ENCODE peak calls at places on chromosomes 7 and 10, in six cellular contexts. One of them, this sample, is unnamed. For H3K4me1, the result is how much of the 10 kb centered on the place peaks cover.

GRCh38 chr7:88458931-88459330 is 152.2 kb upstream of the STEAP4 start:
- DNase-seq in right atrium auricular region: no peak
- DNase-seq in neuronal stem cell: no peak
- DNase-seq in CD4-positive, alpha-beta memory T cell: no peak
- DNase-seq in lower lobe of right lung: no peak
- DNase-seq in adrenal gland: no peak
- DNase-seq in this sample: no peak

GRCh38 chr10:22427890-22428571 is 82.7 kb downstream of the SPAG6 start:
- DNase-seq in CD4-positive, alpha-beta memory T cell: no peak
- DNase-seq in neuronal stem cell: no peak
- DNase-seq in right atrium auricular region: no peak
- DNase-seq in adrenal gland: no peak
- DNase-seq in lower lobe of right lung: no peak
- DNase-seq in this sample: no peak

GRCh38 chr10:43160919-43161251 is 22.6 kb downstream of the CSGALNACT2 start:
- DNase-seq in CD4-positive, alpha-beta memory T cell: no peak
- DNase-seq in lower lobe of right lung: no peak
- DNase-seq in right atrium auricular region: no peak
- DNase-seq in adrenal gland: no peak
- DNase-seq in neuronal stem cell: no peak
- DNase-seq in this sample: no peak

GRCh38 chr7:4159761-4160554 is 522.1 kb upstream of the FOXK1 start:
- DNase-seq in neuronal stem cell: no peak
- DNase-seq in CD4-positive, alpha-beta memory T cell: no peak
- DNase-seq in right atrium auricular region: no peak
- DNase-seq in lower lobe of right lung: no peak
- DNase-seq in adrenal gland: no peak
- DNase-seq in this sample: no peak

GRCh38 chr7:3154881-3155494 is 111.3 kb upstream of the CARD11 start:
- DNase-seq in right atrium auricular region: no peak
- DNase-seq in lower lobe of right lung: no peak
- DNase-seq in adrenal gland: peak
- DNase-seq in neuronal stem cell: peak
- DNase-seq in CD4-positive, alpha-beta memory T cell: peak
- DNase-seq in this sample: no peak

GRCh38 chr7:13915891-13916290 is 73.6 kb downstream of the ETV1 start:
- DNase-seq in CD4-positive, alpha-beta memory T cell: no peak
- DNase-seq in right atrium auricular region: no peak
- DNase-seq in lower lobe of right lung: no peak
- DNase-seq in neuronal stem cell: no peak
- DNase-seq in adrenal gland: no peak
- DNase-seq in this sample: no peak

GRCh38 chr10:86657396-86658011 is 3.2 kb downstream of the OPN4 start:
- DNase-seq in adrenal gland: peak
- DNase-seq in neuronal stem cell: no peak
- DNase-seq in lower lobe of right lung: peak
- DNase-seq in CD4-positive, alpha-beta memory T cell: no peak
- DNase-seq in right atrium auricular region: no peak
- DNase-seq in this sample: no peak

GRCh38 chr7:65477326-65477725 is 103.7 kb downstream of the ZNF92 start:
- DNase-seq in adrenal gland: peak
- DNase-seq in CD4-positive, alpha-beta memory T cell: no peak
- DNase-seq in neuronal stem cell: no peak
- DNase-seq in right atrium auricular region: no peak
- DNase-seq in lower lobe of right lung: no peak
- DNase-seq in this sample: no peak

GRCh38 chr7:149223746-149224145 is 15.7 kb upstream of the ZNF212 start:
- DNase-seq in right atrium auricular region: no peak
- DNase-seq in CD4-positive, alpha-beta memory T cell: no peak
- DNase-seq in lower lobe of right lung: no peak
- DNase-seq in adrenal gland: no peak
- DNase-seq in neuronal stem cell: no peak
- DNase-seq in this sample: no peak

GRCh38 chr7:6165521-6166325 is 106.7 kb downstream of the CYTH3 start:
- DNase-seq in CD4-positive, alpha-beta memory T cell: no peak
- DNase-seq in right atrium auricular region: no peak
- DNase-seq in neuronal stem cell: no peak
- DNase-seq in adrenal gland: no peak
- DNase-seq in lower lobe of right lung: no peak
- DNase-seq in this sample: no peak

GRCh38 chr10:130372222-130372621 is 236.0 kb downstream of the GLRX3 start:
- DNase-seq in neuronal stem cell: no peak
- DNase-seq in CD4-positive, alpha-beta memory T cell: no peak
- DNase-seq in adrenal gland: no peak
- DNase-seq in right atrium auricular region: no peak
- DNase-seq in lower lobe of right lung: no peak
- DNase-seq in this sample: no peak

GRCh38 chr10:34275626-34276025 is 539.5 kb downstream of the PARD3 start:
- DNase-seq in adrenal gland: no peak
- DNase-seq in lower lobe of right lung: no peak
- DNase-seq in CD4-positive, alpha-beta memory T cell: no peak
- DNase-seq in neuronal stem cell: no peak
- DNase-seq in right atrium auricular region: no peak
- DNase-seq in this sample: no peak

GRCh38 chr10:99809481-99809880 is 27.0 kb downstream of the ABCC2 start:
- DNase-seq in CD4-positive, alpha-beta memory T cell: no peak
- DNase-seq in lower lobe of right lung: no peak
- DNase-seq in neuronal stem cell: no peak
- DNase-seq in right atrium auricular region: no peak
- DNase-seq in adrenal gland: no peak
- DNase-seq in this sample: no peak

GRCh38 chr10:11687357-11687771 is 54.8 kb upstream of the ECHDC3 start:
- DNase-seq in CD4-positive, alpha-beta memory T cell: no peak
- DNase-seq in adrenal gland: peak
- DNase-seq in neuronal stem cell: no peak
- DNase-seq in lower lobe of right lung: no peak
- DNase-seq in right atrium auricular region: no peak
- DNase-seq in this sample: no peak

GRCh38 chr10:131928248-131929095 is 27.7 kb downstream of the PPP2R2D start:
- DNase-seq in neuronal stem cell: no peak
- DNase-seq in adrenal gland: no peak
- DNase-seq in right atrium auricular region: no peak
- DNase-seq in lower lobe of right lung: no peak
- DNase-seq in CD4-positive, alpha-beta memory T cell: peak
- DNase-seq in this sample: no peak

GRCh38 chr10:114045071-114045737 is 1.5 kb downstream of the ADRB1 start:
- DNase-seq in adrenal gland: no peak
- DNase-seq in CD4-positive, alpha-beta memory T cell: peak
- DNase-seq in neuronal stem cell: no peak
- DNase-seq in right atrium auricular region: no peak
- DNase-seq in lower lobe of right lung: peak
- DNase-seq in this sample: peak

GRCh38 chr7:83614112-83614511 is 34.8 kb downstream of the SEMA3E start:
- DNase-seq in neuronal stem cell: no peak
- DNase-seq in CD4-positive, alpha-beta memory T cell: no peak
- DNase-seq in adrenal gland: no peak
- DNase-seq in lower lobe of right lung: no peak
- DNase-seq in right atrium auricular region: no peak
- DNase-seq in this sample: no peak

GRCh38 chr10:60003709-60004191 is 97.4 kb upstream of the CCDC6 start:
- DNase-seq in right atrium auricular region: no peak
- DNase-seq in adrenal gland: no peak
- DNase-seq in neuronal stem cell: no peak
- DNase-seq in lower lobe of right lung: no peak
- DNase-seq in CD4-positive, alpha-beta memory T cell: no peak
- DNase-seq in this sample: no peak

GRCh38 chr7:47227762-47228177 is 354.1 kb downstream of the TNS3 start:
- DNase-seq in neuronal stem cell: no peak
- DNase-seq in CD4-positive, alpha-beta memory T cell: no peak
- DNase-seq in right atrium auricular region: no peak
- DNase-seq in adrenal gland: peak
- DNase-seq in lower lobe of right lung: no peak
- DNase-seq in this sample: peak

GRCh38 chr10:126387041-126387908 is 1.0 kb downstream of the ADAM12 start:
- DNase-seq in lower lobe of right lung: peak
- DNase-seq in right atrium auricular region: peak
- DNase-seq in neuronal stem cell: peak
- DNase-seq in adrenal gland: peak
- DNase-seq in CD4-positive, alpha-beta memory T cell: peak
- DNase-seq in this sample: peak

GRCh38 chr10:89278034-89278535 is 23.8 kb upstream of the IFIT2 start:
- DNase-seq in right atrium auricular region: peak
- DNase-seq in adrenal gland: peak
- DNase-seq in CD4-positive, alpha-beta memory T cell: no peak
- DNase-seq in neuronal stem cell: no peak
- DNase-seq in lower lobe of right lung: no peak
- DNase-seq in this sample: no peak

GRCh38 chr7:139675127-139676110 is 102.4 kb downstream of the HIPK2 start:
- DNase-seq in neuronal stem cell: no peak
- DNase-seq in lower lobe of right lung: no peak
- DNase-seq in CD4-positive, alpha-beta memory T cell: no peak
- DNase-seq in adrenal gland: no peak
- DNase-seq in right atrium auricular region: no peak
- DNase-seq in this sample: no peak

GRCh38 chr7:28550580-28551205 is 138.4 kb downstream of the CREB5 start:
- DNase-seq in CD4-positive, alpha-beta memory T cell: no peak
- DNase-seq in right atrium auricular region: no peak
- DNase-seq in neuronal stem cell: no peak
- DNase-seq in adrenal gland: no peak
- DNase-seq in lower lobe of right lung: no peak
- DNase-seq in this sample: no peak

GRCh38 chr10:36188054-36188453 is 546.0 kb upstream of the FZD8 start:
- DNase-seq in CD4-positive, alpha-beta memory T cell: no peak
- DNase-seq in right atrium auricular region: peak
- DNase-seq in lower lobe of right lung: no peak
- DNase-seq in neuronal stem cell: no peak
- DNase-seq in adrenal gland: no peak
- DNase-seq in this sample: peak

GRCh38 chr7:93601363-93601762 is 26.8 kb upstream of the CALCR start:
- DNase-seq in right atrium auricular region: no peak
- DNase-seq in CD4-positive, alpha-beta memory T cell: no peak
- DNase-seq in lower lobe of right lung: no peak
- DNase-seq in neuronal stem cell: no peak
- DNase-seq in adrenal gland: no peak
- DNase-seq in this sample: no peak

GRCh38 chr7:130276796-130277762 is 10.4 kb downstream of the CPA2 start:
- DNase-seq in CD4-positive, alpha-beta memory T cell: no peak
- DNase-seq in right atrium auricular region: no peak
- DNase-seq in lower lobe of right lung: no peak
- DNase-seq in neuronal stem cell: no peak
- DNase-seq in adrenal gland: no peak
- DNase-seq in this sample: no peak

GRCh38 chr7:37516610-37517108 is 68.0 kb upstream of the ELMO1 start:
- DNase-seq in right atrium auricular region: no peak
- DNase-seq in lower lobe of right lung: no peak
- DNase-seq in CD4-positive, alpha-beta memory T cell: no peak
- DNase-seq in adrenal gland: no peak
- DNase-seq in neuronal stem cell: no peak
- DNase-seq in this sample: no peak

GRCh38 chr10:49552277-49552676 is 13.4 kb upstream of the ERCC6 start:
- DNase-seq in adrenal gland: no peak
- DNase-seq in lower lobe of right lung: no peak
- DNase-seq in right atrium auricular region: no peak
- DNase-seq in neuronal stem cell: no peak
- DNase-seq in CD4-positive, alpha-beta memory T cell: no peak
- DNase-seq in this sample: no peak

DNA sequence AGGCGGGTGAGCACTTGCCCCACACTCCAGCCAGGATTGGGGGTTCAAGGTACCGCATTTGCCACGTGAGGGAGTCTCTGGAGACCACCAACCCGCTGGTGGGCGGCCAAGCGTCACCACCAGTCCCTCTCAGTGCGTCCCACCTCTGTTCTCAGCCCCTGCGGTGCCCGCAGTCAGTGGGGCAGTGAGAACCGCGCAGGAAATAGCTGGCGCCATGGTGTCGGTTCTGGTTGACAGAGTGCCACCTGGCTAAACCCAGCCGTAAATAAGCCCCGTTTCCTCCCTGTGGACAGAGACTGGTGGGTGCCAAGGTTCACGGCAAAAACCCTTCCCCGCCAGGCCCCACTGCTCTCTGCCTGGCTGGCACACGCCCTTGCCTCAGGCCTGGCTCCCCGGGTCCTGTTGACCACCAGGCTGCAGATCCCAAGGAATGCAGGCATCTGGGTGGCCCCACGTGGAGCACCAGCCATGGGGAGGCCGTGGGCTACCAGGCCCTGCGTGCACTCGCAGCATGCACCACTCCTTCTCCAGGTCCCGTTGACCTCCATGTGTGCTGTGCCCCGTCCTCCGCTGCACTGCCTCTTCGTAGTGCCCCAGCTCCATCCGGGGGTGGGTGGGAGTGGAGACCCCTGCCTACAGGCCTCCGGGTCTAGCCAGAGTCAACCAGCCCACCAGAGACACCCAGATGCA is 140.0 kb downstream of the LHPP start:
- DNase-seq in lower lobe of right lung: no peak
- DNase-seq in neuronal stem cell: no peak
- DNase-seq in CD4-positive, alpha-beta memory T cell: no peak
- DNase-seq in adrenal gland: no peak
- DNase-seq in right atrium auricular region: no peak
- DNase-seq in this sample: no peak
- H3K4me1 ChIP-seq in lower lobe of right lung: under half
- H3K4me1 ChIP-seq in neuronal stem cell: under half
- H3K4me1 ChIP-seq in CD4-positive, alpha-beta memory T cell: under half
- H3K4me1 ChIP-seq in adrenal gland: under half
- H3K4me1 ChIP-seq in right atrium auricular region: under half
- H3K4me1 ChIP-seq in this sample: under half

GRCh38 chr7:128409435-128410091 is at the start of gene IMPDH1:
- DNase-seq in lower lobe of right lung: peak
- DNase-seq in CD4-positive, alpha-beta memory T cell: peak
- DNase-seq in right atrium auricular region: peak
- DNase-seq in adrenal gland: peak
- DNase-seq in neuronal stem cell: peak
- DNase-seq in this sample: peak

GRCh38 chr7:128406986-128407589 is 2.7 kb downstream of the IMPDH1 start:
- DNase-seq in CD4-positive, alpha-beta memory T cell: no peak
- DNase-seq in right atrium auricular region: no peak
- DNase-seq in lower lobe of right lung: no peak
- DNase-seq in adrenal gland: no peak
- DNase-seq in neuronal stem cell: no peak
- DNase-seq in this sample: no peak

GRCh38 chr7:128407751-128408708 is 1.8 kb downstream of the IMPDH1 start:
- DNase-seq in right atrium auricular region: no peak
- DNase-seq in CD4-positive, alpha-beta memory T cell: no peak
- DNase-seq in adrenal gland: no peak
- DNase-seq in neuronal stem cell: no peak
- DNase-seq in lower lobe of right lung: no peak
- DNase-seq in this sample: no peak

GRCh38 chr7:128410092-128410665 is 397 bp upstream of the IMPDH1 start:
- DNase-seq in CD4-positive, alpha-beta memory T cell: peak
- DNase-seq in lower lobe of right lung: peak
- DNase-seq in right atrium auricular region: peak
- DNase-seq in neuronal stem cell: no peak
- DNase-seq in adrenal gland: no peak
- DNase-seq in this sample: peak

GRCh38 chr7:128408709-128409434 is 910 bp downstream of the IMPDH1 start:
- DNase-seq in lower lobe of right lung: no peak
- DNase-seq in CD4-positive, alpha-beta memory T cell: no peak
- DNase-seq in adrenal gland: no peak
- DNase-seq in right atrium auricular region: peak
- DNase-seq in neuronal stem cell: no peak
- DNase-seq in this sample: no peak
- H3K4me1 ChIP-seq in lower lobe of right lung: half or more
- H3K4me1 ChIP-seq in CD4-positive, alpha-beta memory T cell: half or more
- H3K4me1 ChIP-seq in adrenal gland: under half
- H3K4me1 ChIP-seq in right atrium auricular region: under half
- H3K4me1 ChIP-seq in neuronal stem cell: under half
- H3K4me1 ChIP-seq in this sample: under half

GRCh38 chr10:91610444-91610843 is 22.4 kb downstream of the PPP1R3C start:
- DNase-seq in adrenal gland: no peak
- DNase-seq in CD4-positive, alpha-beta memory T cell: no peak
- DNase-seq in neuronal stem cell: no peak
- DNase-seq in right atrium auricular region: no peak
- DNase-seq in lower lobe of right lung: no peak
- DNase-seq in this sample: no peak
- H3K4me1 ChIP-seq in adrenal gland: under half
- H3K4me1 ChIP-seq in CD4-positive, alpha-beta memory T cell: under half
- H3K4me1 ChIP-seq in neuronal stem cell: under half
- H3K4me1 ChIP-seq in right atrium auricular region: under half
- H3K4me1 ChIP-seq in lower lobe of right lung: under half
- H3K4me1 ChIP-seq in this sample: half or more

GRCh38 chr10:62045765-62046521 is 144.4 kb downstream of the ARID5B start:
- DNase-seq in lower lobe of right lung: no peak
- DNase-seq in CD4-positive, alpha-beta memory T cell: no peak
- DNase-seq in adrenal gland: no peak
- DNase-seq in right atrium auricular region: no peak
- DNase-seq in neuronal stem cell: peak
- DNase-seq in this sample: no peak
- H3K4me1 ChIP-seq in lower lobe of right lung: under half
- H3K4me1 ChIP-seq in CD4-positive, alpha-beta memory T cell: half or more
- H3K4me1 ChIP-seq in adrenal gland: under half
- H3K4me1 ChIP-seq in right atrium auricular region: under half
- H3K4me1 ChIP-seq in neuronal stem cell: under half
- H3K4me1 ChIP-seq in this sample: under half